ENCODE peak calls at places on chromosomes 1 and 21, in eight cellular contexts. E is choroid plexus epithelial cell, F is body of pancreas, R is AG09319, W is astrocyte of the spinal cord, B is heart left ventricle, Z is IMR-90, G is fibroblast of mammary gland. S is an unnamed sample.

GRCh38 chr1:45328680-45329079 is 2.0 kb downstream of the HPDL start:
- DNase-seq in E (no peak), F (no peak), R (no peak), W (no peak), B (no peak), Z (no peak), G (no peak), S (no peak)

GRCh38 chr1:19733615-19734014 is 66.1 kb downstream of the TMCO4 start:
- DNase-seq in E (no peak), F (no peak), R (no peak), W (no peak), B (no peak), Z (no peak), G (no peak), S (no peak)

GRCh38 chr21:46187251-46187650 is 3.0 kb upstream of the SPATC1L start:
- DNase-seq in E (no peak), F (no peak), R (no peak), W (no peak), B (no peak), Z (no peak), G (no peak), S (no peak)

GRCh38 chr1:209645574-209646452 is 6.4 kb downstream of the LAMB3 start:
- DNase-seq in E (no peak), F (no peak), R (no peak), W (no peak), B (no peak), Z (no peak), G (no peak), S (no peak)

GRCh38 chr1:47407481-47407880 is 8.6 kb upstream of the FOXE3 start:
- DNase-seq in E (no peak), F (no peak), R (no peak), W (no peak), B (no peak), Z (peak), G (no peak), S (no peak)

GRCh38 chr1:164712131-164713031 is 153.4 kb downstream of the PBX1 start:
- DNase-seq in E (no peak), F (peak), R (no peak), W (no peak), B (peak), Z (peak), G (peak), S (no peak)

GRCh38 chr1:203796223-203796747 is 862 bp downstream of the ZBED6 start:
- DNase-seq in E (peak), F (peak), R (no peak), W (peak), B (no peak), Z (peak), G (peak), S (peak)

GRCh38 chr1:59414406-59415133 is 117.7 kb downstream of the FGGY start:
- DNase-seq in E (peak), F (no peak), R (no peak), W (peak), B (no peak), Z (peak), G (peak), S (peak)

GRCh38 chr1:14840374-14840773 is 241.9 kb downstream of the KAZN start:
- DNase-seq in E (no peak), F (no peak), R (no peak), W (no peak), B (no peak), Z (no peak), G (no peak), S (no peak)

GRCh38 chr1:14836426-14837140 is 238.1 kb downstream of the KAZN start:
- DNase-seq in E (no peak), F (no peak), R (no peak), W (no peak), B (no peak), Z (no peak), G (no peak), S (no peak)

GRCh38 chr1:14841456-14841855 is 243.0 kb downstream of the KAZN start:
- DNase-seq in E (no peak), F (no peak), R (no peak), W (no peak), B (no peak), Z (peak), G (no peak), S (no peak)

DNA sequence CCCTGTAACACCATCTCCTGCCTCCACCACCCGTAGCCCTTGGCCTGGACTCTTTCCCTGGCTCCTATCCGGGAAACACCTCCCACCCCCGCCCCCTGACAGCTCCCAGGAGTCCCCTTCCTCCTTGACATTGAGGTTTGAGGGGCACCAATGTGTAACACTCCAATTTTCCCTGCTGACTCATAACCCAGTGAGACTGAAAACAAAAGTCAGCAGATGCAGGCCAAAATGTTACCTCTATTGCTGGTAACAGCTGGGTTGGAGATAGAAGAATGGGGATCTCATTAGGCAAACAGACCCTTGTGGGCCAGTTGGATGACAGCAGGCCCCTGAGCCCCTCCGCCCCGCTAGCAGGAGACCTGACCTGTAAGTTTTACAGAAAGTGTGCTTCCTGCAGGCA is 237.2 kb downstream of the KAZN start:
- DNase-seq in E (peak), F (no peak), R (no peak), W (peak), B (no peak), Z (peak), G (peak), S (no peak)
- TF ChIP-seq CTCF in E (no peak), F (no peak), R (no peak), W (no peak), B (no peak), Z (no peak), G (no peak), S (no peak)

DNA sequence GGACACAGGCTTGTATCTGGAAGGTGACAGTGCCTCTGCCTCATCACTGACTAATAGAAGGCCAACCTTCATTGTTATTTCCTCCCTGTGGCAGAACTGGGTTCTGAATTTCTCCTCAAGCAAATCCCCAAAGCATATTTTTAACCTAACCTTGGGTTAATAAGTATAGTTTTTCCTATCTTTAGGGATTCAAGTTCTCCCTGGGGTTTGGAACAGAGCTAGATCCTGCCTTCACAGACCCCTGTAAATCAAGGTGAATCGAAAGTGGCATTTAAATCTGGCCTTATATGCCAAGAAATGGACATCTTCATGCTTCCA is 4.4 kb upstream of the CHI3L2 start:
- DNase-seq in E (no peak), F (no peak), R (no peak), W (no peak), B (no peak), Z (no peak), G (no peak), S (no peak)
- TF ChIP-seq CTCF in E (no peak), F (no peak), R (no peak), W (no peak), B (no peak), Z (no peak), G (no peak), S (no peak)

DNA sequence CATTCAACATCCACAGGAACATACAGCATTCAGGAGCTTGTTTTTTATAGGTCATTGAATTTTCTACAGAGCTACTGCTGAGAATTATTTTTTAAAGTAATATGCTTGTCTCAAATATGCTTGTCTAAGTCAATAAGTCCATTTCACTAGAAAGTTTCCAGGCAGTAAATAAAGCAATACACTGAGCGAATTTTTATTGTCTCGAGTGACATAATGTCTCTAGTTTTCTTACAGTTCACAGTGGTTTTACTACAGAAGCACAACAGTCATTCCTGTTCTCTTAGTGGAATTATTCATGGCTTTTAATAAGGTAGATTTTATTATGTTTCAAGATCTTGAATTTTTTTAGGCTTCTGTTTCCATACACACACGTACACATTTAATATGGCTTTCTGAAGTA is 83.8 kb downstream of the HS2ST1 start:
- DNase-seq in E (no peak), F (no peak), R (no peak), W (no peak), B (no peak), Z (no peak), G (no peak), S (no peak)
- TF ChIP-seq CTCF in E (no peak), F (no peak), R (no peak), W (no peak), B (no peak), Z (no peak), G (no peak), S (no peak)

GRCh38 chr1:64663654-64664053 is 81.2 kb upstream of the RAVER2 start:
- DNase-seq in E (peak), F (peak), R (no peak), W (peak), B (no peak), Z (peak), G (peak), S (no peak)
- TF ChIP-seq CTCF in E (peak), F (no peak), R (peak), W (peak), B (no peak), Z (no peak), G (peak), S (peak)

GRCh38 chr1:2513939-2514650 is 12.3 kb downstream of the PANK4 start:
- DNase-seq in E (no peak), F (no peak), R (no peak), W (no peak), B (no peak), Z (no peak), G (no peak), S (no peak)
- TF ChIP-seq CTCF in E (no peak), F (no peak), R (no peak), W (no peak), B (no peak), Z (no peak), G (no peak), S (no peak)

GRCh38 chr1:192602757-192603156 is 27.2 kb downstream of the RGS1 start:
- DNase-seq in E (no peak), F (no peak), R (no peak), W (no peak), B (no peak), Z (no peak), G (no peak), S (no peak)
- TF ChIP-seq CTCF in E (no peak), F (no peak), R (no peak), W (no peak), B (no peak), Z (no peak), G (no peak), S (no peak)